ENCODE peak calls at places on chromosomes 16 and 17, in four cellular contexts. I is tibial artery, Z is heart left ventricle, D is kidney. F is an unnamed sample.

GRCh38 chr16:85940214-85940613 is 41.3 kb downstream of the IRF8 start:
- DNase-seq in Z (no peak), D (no peak), I (no peak), F (no peak)

GRCh38 chr16:31416371-31416770 is 11.8 kb downstream of the COX6A2 start:
- DNase-seq in D (peak), Z (no peak), I (no peak), F (no peak)

GRCh38 chr16:88831838-88832237 is 20.1 kb upstream of the APRT start:
- DNase-seq in Z (no peak), D (no peak), I (no peak), F (no peak)

GRCh38 chr17:14792751-14793150 is 472.4 kb downstream of the PMP22 start:
- DNase-seq in I (no peak), Z (no peak), D (no peak), F (no peak)

GRCh38 chr17:27356091-27356705 is 62.3 kb downstream of the WSB1 start:
- DNase-seq in D (no peak), Z (no peak), I (no peak), F (no peak)

GRCh38 chr16:78571434-78571833 is 472.0 kb downstream of the WWOX start:
- DNase-seq in D (no peak), I (no peak), Z (no peak), F (no peak)

GRCh38 chr17:63635787-63636186 is 13.6 kb downstream of the MAP3K3 start:
- DNase-seq in D (no peak), I (no peak), Z (no peak), F (no peak)

GRCh38 chr16:48524348-48525200 is 85.4 kb downstream of the N4BP1 start:
- DNase-seq in I (peak), D (peak), Z (no peak), F (no peak)

GRCh38 chr16:65617421-65617820 is 495.6 kb upstream of the CDH11 start:
- DNase-seq in I (no peak), Z (no peak), D (no peak), F (no peak)

GRCh38 chr17:77127735-77128361 is 12.9 kb upstream of the SEC14L1 start:
- DNase-seq in D (peak), Z (peak), I (peak), F (peak)

GRCh38 chr17:76901542-76902197 is 33.5 kb downstream of the MGAT5B start:
- DNase-seq in D (no peak), I (no peak), Z (peak), F (no peak)

GRCh38 chr17:6753006-6753445 is 2.8 kb upstream of the XAF1 start:
- DNase-seq in D (peak), Z (peak), I (peak), F (peak)

GRCh38 chr17:67312265-67312664 is 54.1 kb downstream of the PSMD12 start:
- DNase-seq in D (no peak), I (no peak), Z (no peak), F (no peak)

GRCh38 chr16:22014271-22014873 is 6.5 kb downstream of the MOSMO start:
- DNase-seq in D (no peak), I (no peak), Z (no peak), F (no peak)

GRCh38 chr16:89670496-89671431 is 13.1 kb downstream of the SPATA33 start:
- DNase-seq in Z (no peak), I (no peak), D (no peak), F (no peak)

GRCh38 chr16:88058817-88059216 is 107.6 kb downstream of the BANP start:
- DNase-seq in I (no peak), D (peak), Z (no peak), F (no peak)

GRCh38 chr17:81541123-81541522 is 11.0 kb downstream of the FAAP100 start:
- DNase-seq in Z (peak), I (no peak), D (peak), F (no peak)

GRCh38 chr16:60064026-60064425 is 1329.9 kb upstream of the GOT2 start:
- DNase-seq in D (no peak), Z (no peak), I (no peak), F (no peak)

GRCh38 chr17:50636145-50636803 is 1.6 kb downstream of the ABCC3 start:
- DNase-seq in D (peak), Z (no peak), I (no peak), F (no peak)

GRCh38 chr17:27265333-27265732 is 28.6 kb upstream of the WSB1 start:
- DNase-seq in Z (no peak), I (no peak), D (no peak), F (no peak)

GRCh38 chr16:8868272-8869211 is at the start of gene CARHSP1:
- DNase-seq in Z (peak), D (peak), I (peak), F (peak)

GRCh38 chr16:8869212-8869987 is 594 bp upstream of the CARHSP1 start:
- DNase-seq in I (no peak), D (no peak), Z (no peak), F (no peak)

GRCh38 chr16:8866118-8866883 is 2.5 kb downstream of the CARHSP1 start:
- DNase-seq in D (peak), I (no peak), Z (peak), F (peak)

GRCh38 chr16:8866884-8867482 is 1.8 kb downstream of the CARHSP1 start:
- DNase-seq in D (no peak), Z (peak), I (no peak), F (no peak)

GRCh38 chr16:8867483-8868271 is 1.1 kb downstream of the CARHSP1 start:
- DNase-seq in I (peak), D (no peak), Z (peak), F (peak)
- TF ChIP-seq CTCF in I (no peak), D (no peak), Z (no peak), F (no peak)

DNA sequence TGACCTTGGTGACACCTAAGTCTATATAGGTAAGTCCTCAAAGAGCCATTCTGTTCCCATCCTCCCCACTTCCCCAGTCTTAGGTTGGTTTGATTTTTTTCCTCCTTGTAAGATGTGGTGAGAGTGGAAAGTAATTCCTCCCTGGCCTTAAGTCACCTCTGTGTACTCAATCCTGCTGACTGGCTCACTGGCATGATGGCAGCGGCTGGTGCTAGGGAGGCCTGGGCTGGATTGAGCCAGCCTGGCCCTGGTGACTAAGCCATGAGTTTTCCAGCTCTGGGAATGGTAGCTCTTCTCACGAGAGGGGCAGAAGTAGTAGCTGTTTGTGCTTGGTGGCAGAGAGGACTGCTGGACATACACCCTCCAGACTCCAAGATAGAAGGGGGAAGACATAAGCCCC is 2.5 kb downstream of the ARL4D start:
- DNase-seq in I (peak), Z (no peak), D (peak), F (no peak)
- H3K4me3 ChIP-seq in I (peak), Z (peak), D (peak), F (no peak)

GRCh38 chr16:50468749-50469078 is 79.5 kb upstream of the NKD1 start:
- DNase-seq in I (no peak), D (no peak), Z (no peak), F (no peak)
- H3K27ac ChIP-seq in I (no peak), D (no peak), Z (no peak), F (no peak)

DNA sequence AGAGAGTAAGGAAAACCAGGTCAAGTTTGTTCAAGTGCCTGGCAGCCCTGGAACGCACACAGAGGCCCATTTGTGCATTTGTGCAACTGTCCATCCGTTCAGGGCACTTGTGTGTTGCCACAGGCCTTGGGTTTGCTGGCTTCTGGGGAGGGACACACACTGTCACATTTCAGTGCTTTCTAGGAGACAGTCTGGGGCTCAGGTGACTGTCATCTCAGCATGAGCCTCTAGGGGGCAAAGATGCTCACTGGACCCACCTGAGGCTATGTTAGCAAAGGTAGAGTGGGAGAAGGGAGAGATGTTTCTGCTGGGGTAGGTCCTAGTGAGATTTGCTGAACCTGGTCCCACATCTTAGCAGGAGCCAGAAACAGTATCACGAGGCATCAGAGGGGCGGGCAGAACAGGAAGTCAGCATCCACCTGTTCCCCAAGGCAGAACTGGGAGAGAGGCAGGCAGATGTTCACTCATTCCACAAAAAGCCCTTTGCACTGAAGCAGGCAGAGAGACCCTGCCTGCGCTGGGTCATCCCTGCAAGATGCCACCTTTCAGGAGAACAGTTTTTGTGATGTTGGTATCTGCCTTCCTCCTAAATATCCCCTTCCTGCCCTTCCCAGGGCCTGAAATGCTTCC is 48.5 kb downstream of the RAI1 start:
- DNase-seq in Z (no peak), D (no peak), I (no peak), F (no peak)
- TF ChIP-seq CTCF in Z (peak), D (peak), I (no peak), F (peak)

GRCh38 chr16:84574191-84574590 is 43.7 kb downstream of the COTL1 start:
- DNase-seq in Z (no peak), D (no peak), I (no peak), F (no peak)
- H3K4me3 ChIP-seq in Z (no peak), D (no peak), I (no peak), F (no peak)

GRCh38 chr17:12730931-12731521 is 58.3 kb upstream of the ARHGAP44 start:
- DNase-seq in Z (peak), D (peak), I (peak), F (no peak)
- H3K27ac ChIP-seq in Z (peak), D (no peak), I (peak), F (no peak)

GRCh38 chr16:17224859-17225258 is 245.9 kb downstream of the XYLT1 start:
- DNase-seq in D (peak), Z (peak), I (peak), F (peak)
- TF ChIP-seq CTCF in D (no peak), Z (no peak), I (no peak), F (no peak)